ENCODE peak calls at places on chromosomes 7 and 10, in six cellular contexts. A, R, I, B, Z and S are unnamed samples.

GRCh38 chr10:127695431-127695830 is 41.6 kb upstream of the FOXI2 start:
- DNase-seq in I (no peak), Z (no peak), B (no peak), A (no peak), R (no peak), S (no peak)

GRCh38 chr10:79176052-79176501 is 107.3 kb downstream of the ZMIZ1 start:
- DNase-seq in Z (peak), I (no peak), A (no peak), R (no peak), B (no peak), S (no peak)

GRCh38 chr10:124222298-124223000 is 129.1 kb upstream of the CHST15 start:
- DNase-seq in A (no peak), B (no peak), I (no peak), Z (no peak), R (no peak), S (no peak)

GRCh38 chr7:2016761-2017482 is 215.8 kb downstream of the MAD1L1 start:
- DNase-seq in R (no peak), B (no peak), A (no peak), Z (no peak), I (no peak), S (no peak)

GRCh38 chr10:35565602-35566061 is 39.5 kb upstream of the GJD4 start:
- DNase-seq in B (peak), Z (peak), I (no peak), R (no peak), A (peak), S (no peak)

GRCh38 chr10:74486659-74487058 is 335.6 kb downstream of the ADK start:
- DNase-seq in I (no peak), R (no peak), A (no peak), Z (no peak), B (no peak), S (no peak)

GRCh38 chr7:36075561-36075960 is 77.5 kb upstream of the EEPD1 start:
- DNase-seq in B (no peak), Z (no peak), A (no peak), R (no peak), I (no peak), S (no peak)

GRCh38 chr7:46909601-46910051 is 672.3 kb downstream of the TNS3 start:
- DNase-seq in A (no peak), B (no peak), R (no peak), Z (peak), I (no peak), S (no peak)